ENCODE peak calls at places on chromosomes 7 and 10, in eight cellular contexts. O, F, H, E, Q, X, T and U are unnamed samples.

GRCh38 chr7:66542049-66542448 is 86.6 kb upstream of the KCTD7 start:
- DNase-seq in T (no peak), F (no peak), O (no peak), H (no peak), E (no peak), Q (no peak), X (no peak), U (no peak)

GRCh38 chr10:71995880-71996597 is 31.8 kb downstream of the CHST3 start:
- DNase-seq in H (no peak), F (no peak), T (no peak), E (no peak), O (no peak), X (no peak), Q (no peak), U (no peak)

GRCh38 chr7:42414961-42415505 is 178.0 kb upstream of the GLI3 start:
- DNase-seq in E (no peak), T (no peak), F (no peak), O (peak), H (no peak), Q (no peak), X (no peak), U (no peak)

GRCh38 chr7:33459340-33459751 is 330.0 kb downstream of the BBS9 start:
- DNase-seq in T (no peak), E (no peak), Q (peak), H (no peak), X (peak), O (peak), F (no peak), U (no peak)

GRCh38 chr7:28316489-28316888 is 95.8 kb upstream of the CREB5 start:
- DNase-seq in X (no peak), E (no peak), F (no peak), Q (no peak), H (no peak), T (no peak), O (peak), U (no peak)

GRCh38 chr10:43209064-43209455 is 57.8 kb downstream of the RASGEF1A start:
- DNase-seq in E (no peak), X (no peak), H (no peak), O (no peak), Q (no peak), F (peak), T (peak), U (peak)

GRCh38 chr10:124249812-124250432 is 156.5 kb upstream of the CHST15 start:
- DNase-seq in F (no peak), X (no peak), O (peak), H (no peak), E (no peak), T (peak), Q (no peak), U (no peak)

GRCh38 chr10:131354380-131354779 is 42.9 kb upstream of the TCERG1L start:
- DNase-seq in O (no peak), F (peak), H (no peak), E (no peak), Q (peak), T (no peak), X (no peak), U (no peak)

GRCh38 chr7:116188-116981 is 76.0 kb upstream of the FAM20C start:
- DNase-seq in E (no peak), H (no peak), F (no peak), T (no peak), Q (no peak), X (no peak), O (no peak), U (no peak)

GRCh38 chr10:84390364-84390763 is 62.0 kb downstream of the CCSER2 start:
- DNase-seq in X (no peak), Q (no peak), T (no peak), O (no peak), F (no peak), H (no peak), E (no peak), U (no peak)

GRCh38 chr7:143126146-143126545 is 5.7 kb upstream of the PIP start:
- DNase-seq in O (no peak), X (peak), E (no peak), H (no peak), Q (no peak), F (no peak), T (no peak), U (no peak)

GRCh38 chr7:33623267-33623666 is 282.1 kb upstream of the BMPER start:
- DNase-seq in X (no peak), Q (no peak), H (no peak), T (no peak), E (no peak), F (no peak), O (no peak), U (no peak)

GRCh38 chr7:137073571-137074325 is 205.3 kb downstream of the CHRM2 start:
- DNase-seq in H (no peak), Q (no peak), T (no peak), F (no peak), X (no peak), E (no peak), O (peak), U (no peak)

GRCh38 chr7:55576753-55577152 is 4.5 kb upstream of the VOPP1 start:
- DNase-seq in F (no peak), X (no peak), T (no peak), Q (no peak), H (no peak), O (no peak), E (no peak), U (no peak)

GRCh38 chr7:131829911-131830310 is 273.5 kb upstream of the PODXL start:
- DNase-seq in F (peak), H (no peak), Q (no peak), E (no peak), O (no peak), X (no peak), T (no peak), U (no peak)

GRCh38 chr10:116272497-116273221 is at the start of gene GFRA1:
- DNase-seq in F (peak), X (no peak), H (peak), Q (no peak), T (peak), E (no peak), O (peak), U (no peak)

GRCh38 chr10:74433595-74433956 is 282.6 kb downstream of the ADK start:
- DNase-seq in F (no peak), X (no peak), O (no peak), E (no peak), T (no peak), H (no peak), Q (no peak), U (no peak)

GRCh38 chr7:24966802-24967201 is 13.2 kb downstream of the OSBPL3 start:
- DNase-seq in H (no peak), O (peak), X (no peak), T (no peak), E (no peak), F (no peak), Q (no peak), U (no peak)

GRCh38 chr7:27235387-27236052 is 7.1 kb upstream of the EVX1 start:
- DNase-seq in H (peak), T (no peak), Q (peak), E (no peak), O (peak), X (peak), F (peak), U (no peak)

GRCh38 chr10:94281654-94282053 is 81.1 kb downstream of the NOC3L start:
- DNase-seq in X (no peak), O (no peak), F (no peak), Q (no peak), T (no peak), H (no peak), E (no peak), U (no peak)

GRCh38 chr10:127055263-127055662 is 141.1 kb downstream of the INSYN2A start:
- DNase-seq in Q (no peak), T (no peak), H (no peak), F (no peak), E (no peak), X (no peak), O (no peak), U (no peak)

GRCh38 chr7:19146699-19147098 is 1.5 kb upstream of the FERD3L start:
- DNase-seq in O (peak), H (no peak), E (no peak), F (peak), X (no peak), Q (no peak), T (no peak), U (no peak)

GRCh38 chr7:37149019-37149814 is 299.4 kb downstream of the ELMO1 start:
- DNase-seq in H (no peak), F (no peak), T (no peak), Q (no peak), E (no peak), O (no peak), X (peak), U (no peak)

GRCh38 chr10:74450623-74451022 is 299.6 kb downstream of the ADK start:
- DNase-seq in X (no peak), O (no peak), Q (no peak), F (no peak), T (no peak), H (no peak), E (no peak), U (no peak)

GRCh38 chr7:117385340-117386124 is 41.8 kb downstream of the ASZ1 start:
- DNase-seq in H (no peak), T (no peak), E (no peak), O (peak), X (peak), Q (peak), F (no peak), U (no peak)

GRCh38 chr7:53315986-53316385 is 280.6 kb downstream of the POM121L12 start:
- DNase-seq in O (no peak), H (no peak), T (peak), E (no peak), F (no peak), Q (no peak), X (peak), U (no peak)

GRCh38 chr7:151205749-151206148 is 4.5 kb downstream of the H2BK1 start:
- DNase-seq in F (no peak), H (no peak), T (no peak), E (no peak), Q (no peak), X (no peak), O (no peak), U (no peak)

GRCh38 chr7:74240482-74240881 is 13.7 kb downstream of the RFC2 start:
- DNase-seq in E (no peak), X (no peak), Q (no peak), F (no peak), O (no peak), T (no peak), H (no peak), U (no peak)

GRCh38 chr7:138000081-138000701 is 1.7 kb downstream of the CREB3L2 start:
- DNase-seq in F (no peak), H (peak), T (peak), X (peak), Q (peak), O (peak), E (no peak), U (no peak)

GRCh38 chr7:46032353-46032752 is 111.3 kb upstream of the IGFBP3 start:
- DNase-seq in H (no peak), T (no peak), E (no peak), X (no peak), F (no peak), Q (no peak), O (no peak), U (no peak)

GRCh38 chr10:97119058-97119832 is 66.5 kb downstream of the SLIT1 start:
- DNase-seq in T (peak), F (no peak), O (no peak), H (no peak), E (no peak), X (no peak), Q (no peak), U (no peak)

GRCh38 chr7:55415173-55415778 is 50.1 kb downstream of the LANCL2 start:
- DNase-seq in H (peak), X (peak), E (peak), F (peak), O (peak), T (peak), Q (peak), U (peak)

GRCh38 chr7:153675141-153675540 is 377.1 kb upstream of the DPP6 start:
- DNase-seq in H (no peak), X (no peak), O (no peak), Q (no peak), E (no peak), T (no peak), F (no peak), U (no peak)

GRCh38 chr10:25912796-25913195 is 21.2 kb upstream of the MYO3A start:
- DNase-seq in T (no peak), H (no peak), F (no peak), X (no peak), O (no peak), Q (no peak), E (no peak), U (no peak)

GRCh38 chr7:21869785-21870402 is 75.8 kb downstream of the CDCA7L start:
- DNase-seq in X (no peak), T (no peak), O (peak), F (no peak), H (no peak), E (no peak), Q (no peak), U (no peak)